ENCODE peak calls at places on chromosomes 3 and 15, in nine cellular contexts. S, W, I, R, T, O, N, V and U are unnamed samples. For H3K27me3, the result is how much of the 10 kb centered on the place peaks cover.

GRCh38 chr3:172696357-172696756 is 14.5 kb downstream of the NCEH1 start:
- DNase-seq in W (no peak), V (no peak), I (no peak), T (no peak), O (no peak), S (no peak), R (no peak), N (no peak), U (no peak)

GRCh38 chr3:194340757-194341400 is 10.2 kb downstream of the CPN2 start:
- DNase-seq in O (no peak), N (no peak), I (no peak), S (no peak), W (no peak), V (no peak), T (no peak), R (no peak), U (no peak)

GRCh38 chr15:70219256-70219919 is 121.7 kb upstream of the TLE3 start:
- DNase-seq in S (no peak), O (no peak), T (no peak), N (no peak), V (no peak), I (no peak), W (no peak), R (no peak), U (no peak)

GRCh38 chr3:57048052-57048671 is 12.3 kb upstream of the SPATA12 start:
- DNase-seq in N (no peak), W (peak), R (no peak), S (no peak), I (no peak), V (peak), O (peak), T (no peak), U (no peak)

GRCh38 chr3:104392327-104392726 is 974.4 kb upstream of the ALCAM start:
- DNase-seq in I (no peak), R (no peak), W (no peak), S (no peak), N (no peak), O (no peak), V (no peak), T (no peak), U (peak)

GRCh38 chr3:10263549-10264363 is 15.5 kb downstream of the TATDN2 start:
- DNase-seq in I (no peak), O (no peak), V (peak), R (peak), S (peak), W (peak), T (peak), N (no peak), U (peak)

GRCh38 chr15:78203346-78204225 is 30.8 kb downstream of the ACSBG1 start:
- DNase-seq in W (no peak), S (no peak), R (no peak), N (no peak), V (peak), T (no peak), I (peak), O (no peak), U (no peak)

GRCh38 chr3:165211749-165212148 is 15.6 kb upstream of the SLITRK3 start:
- DNase-seq in W (no peak), R (no peak), T (no peak), V (peak), S (no peak), N (no peak), O (no peak), I (no peak), U (no peak)

GRCh38 chr15:78810377-78811123 is 714 bp downstream of the ADAMTS7 start:
- DNase-seq in N (peak), R (no peak), I (peak), W (peak), T (no peak), S (peak), O (peak), V (peak), U (no peak)

GRCh38 chr3:100159564-100160153 is 45.4 kb upstream of the FILIP1L start:
- DNase-seq in V (no peak), O (no peak), I (no peak), S (no peak), T (no peak), W (no peak), N (no peak), R (no peak), U (peak)

GRCh38 chr3:11213810-11214450 is 58.3 kb upstream of the ATG7 start:
- DNase-seq in I (no peak), R (no peak), W (peak), S (no peak), N (no peak), T (no peak), O (no peak), V (no peak), U (no peak)

GRCh38 chr3:183428140-183429023 is at the start of gene MCF2L2:
- DNase-seq in N (peak), V (peak), O (peak), R (peak), W (peak), T (peak), S (peak), I (peak), U (no peak)

GRCh38 chr3:58190291-58190690 is 20.5 kb downstream of the DNASE1L3 start:
- DNase-seq in R (no peak), W (no peak), N (no peak), S (no peak), I (no peak), V (no peak), T (no peak), O (no peak), U (no peak)

DNA sequence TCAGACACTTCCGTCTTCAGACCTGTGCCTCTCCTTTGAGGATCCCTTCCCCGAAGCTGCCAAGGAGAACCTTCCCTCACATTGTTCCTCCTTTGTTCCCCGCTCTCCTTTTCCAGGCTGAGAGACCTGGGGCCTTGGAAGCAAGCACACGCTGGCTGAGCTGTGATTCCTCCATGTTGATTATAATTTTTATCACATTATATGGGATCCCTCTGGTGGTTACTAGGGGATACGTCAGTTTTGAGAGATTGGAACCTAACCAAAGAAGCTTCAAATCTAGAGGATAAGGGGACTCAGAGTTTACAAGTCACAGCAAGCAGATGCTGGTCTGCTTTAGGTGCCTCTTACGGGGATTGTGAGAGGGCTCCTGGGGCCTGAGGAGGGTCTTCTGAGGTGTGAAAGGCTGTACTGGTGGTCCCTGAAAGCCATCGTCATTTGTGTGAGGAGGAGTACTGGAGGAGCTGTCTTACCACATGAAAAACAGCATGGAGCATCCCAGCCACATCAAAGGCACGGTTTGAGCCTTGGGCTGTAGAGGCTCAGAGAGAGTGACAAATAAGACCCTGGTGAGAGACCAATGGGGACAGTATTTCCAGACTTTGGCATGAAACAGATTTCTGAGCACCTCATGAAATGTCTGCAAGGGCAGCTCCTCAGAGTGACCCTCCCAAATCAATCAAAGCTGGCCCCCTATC is 760.1 kb upstream of the CFAP20DC start:
- DNase-seq in V (no peak), R (no peak), N (no peak), S (no peak), W (no peak), T (peak), I (no peak), O (no peak), U (peak)
- H3K4me3 ChIP-seq in V (no peak), R (no peak), N (no peak), S (no peak), W (no peak), T (no peak), I (no peak), O (no peak), U (no peak)

GRCh38 chr15:23570466-23570865 is 5.0 kb downstream of the MKRN3 start:
- DNase-seq in V (peak), I (no peak), S (no peak), O (no peak), W (no peak), R (no peak), N (no peak), T (no peak), U (no peak)

GRCh38 chr15:23576034-23576433 is 10.6 kb downstream of the MKRN3 start:
- DNase-seq in T (no peak), O (no peak), I (no peak), W (no peak), R (no peak), S (no peak), V (no peak), N (no peak), U (no peak)

GRCh38 chr15:23578521-23579150 is 13.2 kb downstream of the MKRN3 start:
- DNase-seq in W (no peak), V (no peak), O (no peak), N (no peak), R (no peak), S (no peak), I (no peak), T (no peak), U (no peak)

GRCh38 chr15:23572844-23573243 is 7.4 kb downstream of the MKRN3 start:
- DNase-seq in W (no peak), N (no peak), I (no peak), O (no peak), V (no peak), T (no peak), R (no peak), S (no peak), U (no peak)

GRCh38 chr15:23574742-23575141 is 9.3 kb downstream of the MKRN3 start:
- DNase-seq in I (no peak), R (no peak), O (no peak), S (no peak), T (no peak), W (no peak), N (no peak), V (no peak), U (no peak)
- TF ChIP-seq CTCF in I (no peak), R (no peak), O (no peak), S (no peak), T (no peak), W (no peak), N (no peak), V (no peak), U (no peak)

DNA sequence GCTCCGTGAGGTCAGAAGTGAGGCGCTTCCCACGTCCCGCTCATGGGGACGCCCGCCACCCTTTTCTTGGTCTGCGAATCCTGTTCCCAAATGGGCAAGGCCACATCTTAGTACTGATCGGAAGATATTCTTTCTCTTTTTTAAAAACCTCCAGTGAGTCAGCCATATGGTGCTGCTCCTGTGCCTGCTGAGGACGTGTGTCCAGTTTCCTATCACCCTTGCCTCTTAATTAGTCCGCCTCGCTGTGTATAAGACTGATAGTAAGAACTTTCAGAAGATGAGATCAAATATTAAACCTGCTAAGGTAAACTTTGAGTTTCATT is 577 bp downstream of the UBA5 start:
- DNase-seq in V (no peak), O (no peak), I (no peak), S (no peak), R (no peak), T (no peak), W (no peak), N (no peak), U (peak)
- H3K27me3 ChIP-seq in V (under half), O (under half), I (under half), S (under half), R (under half), T (under half), W (under half), N (under half), U (under half)

GRCh38 chr3:149245738-149246451 is 24.3 kb upstream of the CP start:
- DNase-seq in R (no peak), O (no peak), N (no peak), V (no peak), I (no peak), T (peak), S (no peak), W (no peak), U (peak)
- H3K4me3 ChIP-seq in R (no peak), O (no peak), N (peak), V (no peak), I (peak), T (no peak), S (no peak), W (no peak), U (no peak)

GRCh38 chr3:86797946-86798345 is 193.0 kb downstream of the VGLL3 start:
- DNase-seq in O (no peak), W (no peak), S (no peak), T (no peak), R (no peak), N (no peak), I (no peak), V (no peak), U (peak)
- TF ChIP-seq CTCF in O (no peak), W (no peak), S (no peak), T (no peak), R (no peak), N (no peak), I (no peak), V (no peak), U (no peak)

GRCh38 chr3:141164844-141165243 is 66.8 kb upstream of the PXYLP1 start:
- DNase-seq in T (no peak), O (no peak), S (no peak), R (no peak), W (no peak), I (no peak), N (no peak), V (no peak), U (no peak)

GRCh38 chr3:141170678-141171295 is 60.8 kb upstream of the PXYLP1 start:
- DNase-seq in S (no peak), V (no peak), N (no peak), T (no peak), O (no peak), W (no peak), R (no peak), I (no peak), U (no peak)

DNA sequence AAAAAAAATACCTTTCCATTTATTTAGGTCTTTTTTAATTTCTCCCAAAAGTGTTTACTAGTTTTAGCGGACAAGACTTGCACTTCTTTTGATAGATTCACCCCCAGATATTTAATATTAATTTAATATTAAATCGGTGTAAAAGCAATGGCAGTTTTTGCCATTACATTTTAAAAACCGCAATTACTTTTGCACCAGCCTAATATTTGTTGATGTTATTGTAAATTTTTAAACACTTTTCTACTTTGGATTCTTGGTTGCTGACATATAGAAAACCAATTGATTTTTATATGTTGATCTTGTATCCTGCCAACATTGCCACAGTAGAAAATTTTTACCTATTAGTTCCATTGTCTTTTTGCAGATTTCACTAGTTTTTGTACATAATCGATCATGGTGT is 63.9 kb upstream of the PXYLP1 start:
- DNase-seq in W (no peak), T (no peak), V (no peak), N (no peak), O (no peak), I (no peak), S (no peak), R (no peak), U (no peak)
- H3K27me3 ChIP-seq in W (under half), T (under half), V (under half), N (under half), O (under half), I (under half), S (under half), R (under half), U (under half)

DNA sequence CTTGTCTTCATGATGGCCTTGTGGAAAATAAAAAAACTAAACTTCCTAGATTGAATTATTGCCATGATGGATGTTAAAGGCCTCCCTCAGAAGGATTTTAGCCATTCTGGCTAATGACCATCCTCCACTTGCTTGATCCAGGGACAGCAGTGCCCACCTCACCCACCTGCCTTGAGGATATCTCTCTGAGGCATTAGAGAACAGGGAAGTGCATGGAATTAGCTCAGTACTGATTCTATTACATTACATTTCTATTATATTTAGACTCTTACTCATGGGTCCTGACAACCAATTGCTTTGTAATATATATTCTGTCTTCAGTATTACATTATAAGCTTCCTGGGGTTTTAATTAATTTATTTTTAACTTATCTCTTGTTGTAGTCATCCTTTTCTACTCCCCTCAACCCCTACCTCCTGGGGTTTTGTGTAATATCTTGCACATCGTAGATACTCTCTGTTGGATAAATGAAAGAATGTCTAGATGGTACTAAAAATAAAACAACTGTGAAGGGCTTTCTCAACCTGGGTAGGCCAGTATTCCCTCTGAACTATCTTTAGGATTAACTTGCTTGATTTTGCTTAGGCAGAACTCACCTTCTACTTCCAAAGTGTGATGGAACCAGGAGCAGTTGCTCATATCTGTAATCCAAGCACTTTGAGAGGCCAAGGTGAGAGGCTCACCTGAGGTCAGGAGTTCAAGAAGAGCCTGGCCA is 33.0 kb upstream of the TIPARP start:
- DNase-seq in O (no peak), T (no peak), S (no peak), I (no peak), N (no peak), R (no peak), V (no peak), W (no peak), U (no peak)
- H3K4me3 ChIP-seq in O (no peak), T (no peak), S (no peak), I (no peak), N (no peak), R (no peak), V (no peak), W (no peak), U (no peak)

GRCh38 chr3:34619990-34620389 is 821.6 kb downstream of the PDCD6IP start:
- DNase-seq in T (no peak), O (no peak), W (no peak), V (no peak), R (no peak), I (no peak), S (no peak), N (no peak), U (no peak)
- TF ChIP-seq CTCF in T (no peak), O (no peak), W (no peak), V (no peak), R (no peak), I (no peak), S (no peak), N (no peak), U (no peak)

DNA sequence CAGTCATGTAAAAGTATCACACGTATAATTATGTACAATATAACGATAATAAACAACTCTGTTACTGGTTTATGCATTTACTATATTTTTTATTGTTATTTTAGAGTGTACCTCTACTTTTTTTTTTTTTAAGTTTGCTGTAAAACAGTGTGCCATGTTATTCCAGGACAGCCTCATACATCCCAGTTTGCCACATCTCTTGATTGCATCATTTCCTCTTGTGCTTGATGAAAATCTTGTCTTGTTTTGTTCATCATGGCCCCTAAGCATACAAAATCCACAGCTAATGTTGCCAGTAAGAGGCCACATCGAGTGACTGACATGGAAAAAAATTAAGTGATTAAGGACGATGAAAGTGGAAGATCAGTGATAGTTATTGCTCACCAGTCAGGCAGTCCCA is 21.2 kb downstream of the CALML4 start:
- DNase-seq in V (no peak), N (no peak), I (no peak), O (no peak), R (no peak), W (no peak), S (no peak), T (no peak), U (peak)
- H3K27me3 ChIP-seq in V (under half), N (under half), I (under half), O (under half), R (under half), W (under half), S (under half), T (under half), U (under half)